ENCODE peak calls at places on chromosomes 13 and 19, in six cellular contexts. One of them, this sample, is unnamed.

GRCh38 chr19:2974342-2974932 is 2.9 kb upstream of the TLE6 start:
- DNase-seq in HAP-1: peak; percentile 34
- DNase-seq in WTC11: no peak
- DNase-seq in activated naive CD8-positive, alpha-beta T cell treated with anti-CD3 and anti-CD28 coated beads for 36 hours: peak; percentile 33
- DNase-seq in aorta: peak; percentile 70
- DNase-seq in stimulated activated CD8-positive, alpha-beta memory T cell treated with anti-CD3 and anti-CD28 coated beads, Interleukin-7, amount 100 ng/mL, for 1 hour: no peak
- DNase-seq in this sample: no peak

GRCh38 chr19:3320853-3321252 is 45.5 kb upstream of the NFIC start:
- DNase-seq in aorta: peak; percentile 15
- DNase-seq in WTC11: no peak
- DNase-seq in HAP-1: no peak
- DNase-seq in activated naive CD8-positive, alpha-beta T cell treated with anti-CD3 and anti-CD28 coated beads for 36 hours: no peak
- DNase-seq in stimulated activated CD8-positive, alpha-beta memory T cell treated with anti-CD3 and anti-CD28 coated beads, Interleukin-7, amount 100 ng/mL, for 1 hour: no peak
- DNase-seq in this sample: no peak

GRCh38 chr19:13841339-13842293 is 35.3 kb upstream of the NANOS3 start:
- DNase-seq in aorta: peak; percentile 80
- DNase-seq in activated naive CD8-positive, alpha-beta T cell treated with anti-CD3 and anti-CD28 coated beads for 36 hours: peak; percentile 41
- DNase-seq in HAP-1: peak; percentile 54
- DNase-seq in WTC11: no peak
- DNase-seq in stimulated activated CD8-positive, alpha-beta memory T cell treated with anti-CD3 and anti-CD28 coated beads, Interleukin-7, amount 100 ng/mL, for 1 hour: no peak
- DNase-seq in this sample: peak; percentile 69

GRCh38 chr13:113361406-113361805 is 2.5 kb downstream of the GRTP1 start:
- DNase-seq in stimulated activated CD8-positive, alpha-beta memory T cell treated with anti-CD3 and anti-CD28 coated beads, Interleukin-7, amount 100 ng/mL, for 1 hour: no peak
- DNase-seq in aorta: no peak
- DNase-seq in HAP-1: no peak
- DNase-seq in activated naive CD8-positive, alpha-beta T cell treated with anti-CD3 and anti-CD28 coated beads for 36 hours: no peak
- DNase-seq in WTC11: no peak
- DNase-seq in this sample: no peak

GRCh38 chr19:37303591-37304171 is 67.2 kb upstream of the ZNF527 start:
- DNase-seq in activated naive CD8-positive, alpha-beta T cell treated with anti-CD3 and anti-CD28 coated beads for 36 hours: no peak
- DNase-seq in WTC11: no peak
- DNase-seq in aorta: no peak
- DNase-seq in HAP-1: no peak
- DNase-seq in stimulated activated CD8-positive, alpha-beta memory T cell treated with anti-CD3 and anti-CD28 coated beads, Interleukin-7, amount 100 ng/mL, for 1 hour: no peak
- DNase-seq in this sample: no peak

GRCh38 chr13:113926301-113926761 is 47.5 kb downstream of the C13orf46 start:
- DNase-seq in aorta: no peak
- DNase-seq in HAP-1: no peak
- DNase-seq in activated naive CD8-positive, alpha-beta T cell treated with anti-CD3 and anti-CD28 coated beads for 36 hours: no peak
- DNase-seq in WTC11: peak; percentile 5
- DNase-seq in stimulated activated CD8-positive, alpha-beta memory T cell treated with anti-CD3 and anti-CD28 coated beads, Interleukin-7, amount 100 ng/mL, for 1 hour: no peak
- DNase-seq in this sample: no peak

GRCh38 chr19:56905616-56906015 is 65.1 kb upstream of the PEG3 start:
- DNase-seq in aorta: no peak
- DNase-seq in stimulated activated CD8-positive, alpha-beta memory T cell treated with anti-CD3 and anti-CD28 coated beads, Interleukin-7, amount 100 ng/mL, for 1 hour: no peak
- DNase-seq in WTC11: no peak
- DNase-seq in activated naive CD8-positive, alpha-beta T cell treated with anti-CD3 and anti-CD28 coated beads for 36 hours: no peak
- DNase-seq in HAP-1: no peak
- DNase-seq in this sample: no peak

GRCh38 chr19:14375055-14375581 is 6.1 kb upstream of the ADGRE5 start:
- DNase-seq in stimulated activated CD8-positive, alpha-beta memory T cell treated with anti-CD3 and anti-CD28 coated beads, Interleukin-7, amount 100 ng/mL, for 1 hour: no peak
- DNase-seq in WTC11: no peak
- DNase-seq in HAP-1: no peak
- DNase-seq in activated naive CD8-positive, alpha-beta T cell treated with anti-CD3 and anti-CD28 coated beads for 36 hours: peak; percentile 78
- DNase-seq in aorta: peak; percentile 75
- DNase-seq in this sample: no peak

GRCh38 chr13:114004416-114005205 is 30.7 kb upstream of the C13orf46 start:
- DNase-seq in aorta: no peak
- DNase-seq in activated naive CD8-positive, alpha-beta T cell treated with anti-CD3 and anti-CD28 coated beads for 36 hours: no peak
- DNase-seq in HAP-1: no peak
- DNase-seq in stimulated activated CD8-positive, alpha-beta memory T cell treated with anti-CD3 and anti-CD28 coated beads, Interleukin-7, amount 100 ng/mL, for 1 hour: no peak
- DNase-seq in WTC11: no peak
- DNase-seq in this sample: peak; percentile 77

GRCh38 chr13:100230813-100231575 is 142.1 kb downstream of the PCCA start:
- DNase-seq in activated naive CD8-positive, alpha-beta T cell treated with anti-CD3 and anti-CD28 coated beads for 36 hours: no peak
- DNase-seq in WTC11: no peak
- DNase-seq in stimulated activated CD8-positive, alpha-beta memory T cell treated with anti-CD3 and anti-CD28 coated beads, Interleukin-7, amount 100 ng/mL, for 1 hour: no peak
- DNase-seq in HAP-1: no peak
- DNase-seq in aorta: no peak
- DNase-seq in this sample: no peak

GRCh38 chr13:42007844-42008243 is 40.6 kb upstream of the DGKH start:
- DNase-seq in aorta: no peak
- DNase-seq in HAP-1: no peak
- DNase-seq in stimulated activated CD8-positive, alpha-beta memory T cell treated with anti-CD3 and anti-CD28 coated beads, Interleukin-7, amount 100 ng/mL, for 1 hour: no peak
- DNase-seq in WTC11: no peak
- DNase-seq in activated naive CD8-positive, alpha-beta T cell treated with anti-CD3 and anti-CD28 coated beads for 36 hours: no peak
- DNase-seq in this sample: no peak